ENCODE peak calls at places on chromosomes 3 and 15, in eight cellular contexts. S is lower lobe of right lung, V is thyroid gland, H is ovary, M is cardiac muscle cell, W is Caco-2, A is body of pancreas, U is A673. B is an unnamed sample. For H3K4me1, the result is how much of the 10 kb centered on the place peaks cover.

GRCh38 chr3:139640456-139640855 is 37.3 kb downstream of the NMNAT3 start:
- DNase-seq in S (no peak), V (no peak), H (no peak), M (no peak), W (no peak), A (no peak), U (no peak), B (no peak)

GRCh38 chr15:38002883-38003477 is 68.5 kb downstream of the TMCO5A start:
- DNase-seq in S (peak), V (peak), H (no peak), M (peak), W (peak), A (peak), U (peak), B (peak)

GRCh38 chr15:66981746-66982145 is 83.7 kb upstream of the SMAD3 start:
- DNase-seq in S (no peak), V (no peak), H (no peak), M (no peak), W (no peak), A (no peak), U (no peak), B (no peak)

GRCh38 chr15:70762469-70763119 is 764 bp downstream of the UACA start:
- DNase-seq in S (peak), V (peak), H (peak), M (peak), W (peak), A (peak), U (peak), B (peak)

GRCh38 chr3:110341047-110341446 is 730.6 kb upstream of the NECTIN3 start:
- DNase-seq in S (no peak), V (no peak), H (no peak), M (no peak), W (no peak), A (no peak), U (no peak), B (no peak)

GRCh38 chr3:183342824-183343223 is 85.6 kb downstream of the MCF2L2 start:
- DNase-seq in S (no peak), V (no peak), H (no peak), M (no peak), W (no peak), A (no peak), U (no peak), B (no peak)

GRCh38 chr3:52851348-52851747 is 16.5 kb upstream of the MUSTN1 start:
- DNase-seq in S (no peak), V (no peak), H (no peak), M (peak), W (peak), A (peak), U (peak), B (peak)

GRCh38 chr3:164095279-164095678 is 983.0 kb downstream of the SI start:
- DNase-seq in S (no peak), V (no peak), H (no peak), M (no peak), W (no peak), A (no peak), U (no peak), B (no peak)

GRCh38 chr3:154783053-154784037 is 296.8 kb upstream of the MME start:
- DNase-seq in S (no peak), V (no peak), H (no peak), M (peak), W (no peak), A (no peak), U (no peak), B (no peak)

GRCh38 chr3:84292113-84292512 is 666.7 kb upstream of the CADM2 start:
- DNase-seq in S (no peak), V (no peak), H (no peak), M (no peak), W (no peak), A (no peak), U (no peak), B (no peak)

GRCh38 chr3:175778994-175779393 is 919.9 kb downstream of the NAALADL2 start:
- DNase-seq in S (no peak), V (no peak), H (no peak), M (peak), W (no peak), A (no peak), U (no peak), B (no peak)

GRCh38 chr3:143349455-143349854 is 229.9 kb downstream of the CHST2 start:
- DNase-seq in S (no peak), V (no peak), H (no peak), M (no peak), W (no peak), A (no peak), U (no peak), B (no peak)

GRCh38 chr3:197373096-197373495 is 74.7 kb upstream of the DLG1 start:
- DNase-seq in S (no peak), V (no peak), H (no peak), M (no peak), W (no peak), A (no peak), U (no peak), B (no peak)

GRCh38 chr3:133112666-133113065 is 74.5 kb downstream of the TMEM108 start:
- DNase-seq in S (no peak), V (no peak), H (no peak), M (peak), W (no peak), A (no peak), U (no peak), B (no peak)

GRCh38 chr3:133115178-133115577 is 77.0 kb downstream of the TMEM108 start:
- DNase-seq in S (no peak), V (no peak), H (no peak), M (no peak), W (no peak), A (no peak), U (no peak), B (no peak)

GRCh38 chr3:133117342-133117741 is 79.2 kb downstream of the TMEM108 start:
- DNase-seq in S (no peak), V (peak), H (no peak), M (no peak), W (no peak), A (no peak), U (no peak), B (no peak)

GRCh38 chr3:133114198-133114597 is 76.0 kb downstream of the TMEM108 start:
- DNase-seq in S (no peak), V (no peak), H (no peak), M (no peak), W (no peak), A (no peak), U (no peak), B (no peak)

DNA sequence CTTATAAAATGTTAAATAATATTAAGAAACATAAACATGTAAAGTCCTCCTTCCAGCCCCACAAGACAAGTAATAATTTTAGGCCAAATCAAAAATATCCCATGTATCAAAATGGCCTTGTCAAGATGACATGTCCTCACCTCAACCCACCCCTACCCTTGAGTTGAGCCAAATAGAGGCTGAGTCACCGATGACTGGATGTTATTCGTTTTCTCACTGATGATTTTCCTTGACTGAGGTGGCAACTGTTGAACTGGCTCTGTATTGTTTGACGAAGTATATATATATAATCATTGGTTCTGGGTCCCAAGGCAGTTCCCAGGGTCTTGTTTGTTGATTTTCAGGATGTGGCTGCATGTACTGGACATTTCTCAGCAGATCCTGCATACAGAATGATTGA is 75.3 kb downstream of the TMEM108 start:
- DNase-seq in S (no peak), V (no peak), H (no peak), M (no peak), W (no peak), A (no peak), U (no peak), B (no peak)
- H3K4me1 ChIP-seq in S (under half), V (under half), H (under half), M (under half), W (under half), A (under half), U (under half), B (under half)

DNA sequence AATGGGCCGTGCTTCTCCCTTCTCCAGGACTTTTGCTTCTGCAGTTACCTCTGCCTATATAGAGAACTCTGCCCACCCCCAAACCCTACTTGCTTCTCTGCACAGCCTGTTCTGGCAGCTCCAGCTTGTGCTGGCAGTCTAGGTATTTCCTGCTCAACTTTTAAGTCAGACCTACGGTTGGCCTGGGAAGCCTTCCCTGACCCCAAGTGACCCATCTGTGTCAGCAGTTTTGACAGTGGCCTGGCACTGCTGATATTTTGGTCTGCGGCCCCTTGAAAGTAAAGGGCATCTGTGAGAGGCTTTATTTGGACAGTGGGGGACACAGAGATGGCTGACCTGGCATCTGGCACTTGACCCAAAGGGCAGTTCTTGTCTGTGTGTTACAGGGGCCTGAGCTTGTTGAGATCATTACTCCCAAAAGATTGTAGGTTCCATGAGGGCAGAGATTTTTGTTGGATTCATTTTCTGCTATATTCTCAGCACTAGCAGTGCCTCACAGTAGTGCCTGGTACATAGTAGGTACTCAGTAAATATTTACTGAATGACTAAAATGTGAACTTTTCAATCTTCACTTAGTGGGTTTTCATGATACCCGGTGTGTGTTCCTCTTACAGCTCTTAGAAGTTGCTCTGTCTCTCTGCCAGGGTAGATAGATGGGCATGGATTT is 55.2 kb upstream of the TRAK1 start:
- DNase-seq in S (no peak), V (peak), H (no peak), M (no peak), W (no peak), A (peak), U (no peak), B (no peak)
- H3K4me1 ChIP-seq in S (half or more), V (half or more), H (under half), M (under half), W (under half), A (under half), U (under half), B (under half)

DNA sequence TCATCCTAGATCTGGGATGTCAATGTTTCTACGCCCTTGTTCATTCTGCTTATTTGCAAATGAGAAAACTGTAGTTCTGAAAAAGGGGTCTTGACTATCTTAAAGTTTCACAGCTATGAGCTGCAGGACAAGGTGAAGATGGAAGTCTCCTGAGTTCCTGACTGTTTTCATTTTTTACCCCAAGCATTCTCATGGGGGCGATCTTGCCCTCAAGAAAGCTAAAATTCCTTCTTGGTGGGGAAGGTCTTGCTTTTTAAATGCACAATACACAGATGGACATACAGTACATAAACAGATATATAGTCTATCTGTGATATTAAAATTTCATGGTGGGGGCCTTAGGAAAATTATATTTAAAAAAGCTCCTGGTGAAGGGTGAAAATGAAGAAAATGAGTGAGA is 32.4 kb downstream of the MASP1 start:
- DNase-seq in S (no peak), V (no peak), H (no peak), M (no peak), W (no peak), A (no peak), U (no peak), B (no peak)
- H3K4me1 ChIP-seq in S (under half), V (under half), H (under half), M (under half), W (under half), A (under half), U (under half), B (under half)

DNA sequence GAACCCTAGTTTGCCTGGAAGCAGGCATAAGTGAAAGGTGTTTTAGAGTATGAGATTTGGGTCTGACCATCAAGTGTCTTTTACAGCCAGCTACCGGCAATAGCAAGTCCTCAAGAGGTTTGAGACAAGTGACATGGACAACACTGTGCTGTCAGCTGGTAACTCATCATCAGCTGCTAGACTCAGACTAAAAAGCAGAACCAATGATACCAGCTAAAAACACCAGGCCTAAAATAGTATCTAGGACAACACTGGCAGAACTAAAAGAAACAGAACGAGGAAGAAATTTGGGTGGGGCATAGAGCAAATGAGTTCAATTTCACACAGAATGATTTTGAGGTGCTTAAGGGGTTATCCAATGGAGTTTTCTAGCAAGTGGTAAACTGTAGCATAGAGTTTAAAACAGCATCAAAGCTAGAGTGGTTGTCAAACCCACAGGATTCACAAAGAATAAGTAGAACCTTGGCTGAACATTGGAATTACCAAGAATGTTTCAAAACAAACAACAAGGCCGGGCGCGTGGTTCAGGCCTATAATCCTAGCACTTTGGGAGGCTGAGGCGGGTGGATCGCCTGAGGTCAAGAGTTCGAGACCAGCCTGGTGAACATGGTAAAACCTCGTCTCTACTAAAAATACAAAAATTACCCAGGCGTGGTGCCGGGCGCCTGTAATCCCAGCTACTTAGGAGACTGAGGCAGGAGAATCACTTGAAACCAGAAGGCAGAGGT is 3.9 kb downstream of the CIAO2A start:
- DNase-seq in S (no peak), V (peak), H (no peak), M (no peak), W (no peak), A (no peak), U (no peak), B (no peak)
- H3K4me1 ChIP-seq in S (under half), V (under half), H (under half), M (under half), W (under half), A (under half), U (under half), B (under half)

GRCh38 chr15:90091156-90091931 is 10.9 kb downstream of the IDH2 start:
- DNase-seq in S (no peak), V (no peak), H (no peak), M (no peak), W (no peak), A (peak), U (no peak), B (no peak)

GRCh38 chr15:90086868-90087268 is 15.4 kb downstream of the IDH2 start:
- DNase-seq in S (no peak), V (peak), H (peak), M (peak), W (peak), A (peak), U (peak), B (no peak)

GRCh38 chr15:90087454-90088154 is 14.7 kb downstream of the IDH2 start:
- DNase-seq in S (no peak), V (no peak), H (peak), M (peak), W (no peak), A (peak), U (peak), B (no peak)

GRCh38 chr15:90085565-90085964 is 16.7 kb downstream of the IDH2 start:
- DNase-seq in S (no peak), V (no peak), H (no peak), M (no peak), W (no peak), A (no peak), U (no peak), B (no peak)

GRCh38 chr15:90090226-90090848 is 11.9 kb downstream of the IDH2 start:
- DNase-seq in S (no peak), V (no peak), H (no peak), M (no peak), W (no peak), A (no peak), U (no peak), B (no peak)
- H3K4me1 ChIP-seq in S (under half), V (under half), H (under half), M (under half), W (under half), A (half or more), U (under half), B (under half)

DNA sequence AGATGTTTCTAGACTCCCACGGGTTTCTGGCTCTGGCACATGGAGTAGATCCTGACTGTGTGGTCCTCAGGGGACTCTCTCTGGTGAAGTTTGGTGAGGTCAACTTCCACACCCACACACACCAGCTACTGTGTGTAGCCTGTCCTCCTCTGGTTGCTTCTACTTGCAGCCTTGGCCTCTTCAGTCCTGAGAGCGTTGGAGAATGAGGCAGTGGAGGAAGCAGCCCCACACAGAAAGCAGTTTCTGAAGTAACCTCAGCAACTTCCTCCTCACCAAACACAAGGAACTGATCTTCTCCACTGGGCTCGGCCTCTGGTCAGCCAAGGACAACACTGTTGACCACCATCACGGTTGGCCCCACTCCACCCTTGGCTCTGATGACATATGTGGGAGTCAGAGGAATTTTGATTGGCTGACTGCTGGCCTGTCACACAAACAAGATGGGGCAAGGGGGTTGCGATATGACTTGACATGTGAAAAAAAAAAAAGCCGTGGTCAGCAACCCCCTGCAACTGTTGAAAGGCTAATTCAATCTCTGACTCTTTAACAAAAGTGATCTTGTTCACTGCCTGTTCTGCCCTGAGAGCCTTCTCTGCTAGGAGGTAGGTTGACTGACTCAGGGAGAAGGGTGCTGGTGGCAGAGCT is 19.6 kb downstream of the CD86 start:
- DNase-seq in S (peak), V (no peak), H (no peak), M (peak), W (no peak), A (peak), U (no peak), B (no peak)
- H3K4me1 ChIP-seq in S (under half), V (under half), H (under half), M (under half), W (under half), A (under half), U (under half), B (under half)

DNA sequence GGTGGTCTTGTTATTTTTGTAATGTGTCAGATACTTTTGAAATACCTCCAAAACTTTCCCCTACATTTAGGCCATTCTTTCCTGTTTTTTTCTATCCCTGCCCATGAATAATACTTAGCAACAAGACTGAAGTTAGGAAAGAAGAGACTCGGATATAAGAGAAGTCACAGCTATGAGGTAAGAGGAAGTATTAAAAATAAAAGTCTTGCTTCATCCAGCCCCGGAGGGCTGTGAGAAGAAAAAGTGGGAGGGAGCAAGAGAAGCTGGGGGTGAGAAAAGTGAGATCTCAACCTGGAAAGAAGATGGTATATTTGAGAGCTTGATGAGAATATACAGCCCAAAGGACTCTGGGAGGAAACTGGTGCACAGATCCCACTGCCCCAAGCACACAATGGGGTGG is 213.5 kb upstream of the CDIN1 start:
- DNase-seq in S (no peak), V (no peak), H (no peak), M (peak), W (no peak), A (no peak), U (no peak), B (no peak)
- H3K4me1 ChIP-seq in S (under half), V (under half), H (under half), M (under half), W (under half), A (under half), U (under half), B (under half)

GRCh38 chr15:78004222-78004727 is 73.2 kb downstream of the TBC1D2B start:
- DNase-seq in S (no peak), V (no peak), H (no peak), M (no peak), W (no peak), A (peak), U (no peak), B (no peak)
- H3K4me1 ChIP-seq in S (half or more), V (under half), H (under half), M (under half), W (under half), A (half or more), U (under half), B (under half)

GRCh38 chr3:18238721-18239331 is 186.3 kb downstream of the SATB1 start:
- DNase-seq in S (no peak), V (no peak), H (no peak), M (no peak), W (no peak), A (no peak), U (no peak), B (no peak)
- H3K4me1 ChIP-seq in S (under half), V (under half), H (under half), M (under half), W (under half), A (under half), U (under half), B (under half)

B was measured in small intestine.